ENCODE peak calls at places on chromosomes 12 and 14, in ten cellular contexts. B, H, D, W, M, C, F, Z, E and Q are unnamed samples.

GRCh38 chr14:84208451-84208850 is 1321.5 kb upstream of the FLRT2 start:
- DNase-seq in E (no peak), H (no peak), F (no peak), C (no peak), M (no peak), Z (no peak), W (no peak), D (no peak), B (no peak), Q (no peak)

GRCh38 chr12:114447274-114447716 is 41.4 kb upstream of the TBX5 start:
- DNase-seq in Z (no peak), M (no peak), C (peak; percentile 46), W (no peak), B (no peak), F (no peak), E (no peak), H (no peak), D (peak; percentile 58), Q (no peak)

GRCh38 chr12:119772431-119772830 is 104.5 kb downstream of the PRKAB1 start:
- DNase-seq in E (no peak), C (no peak), H (no peak), D (no peak), F (no peak), B (no peak), Z (no peak), M (no peak), W (no peak), Q (peak; percentile 57)

GRCh38 chr12:47573146-47573659 is 132.6 kb downstream of the RPAP3 start:
- DNase-seq in D (no peak), W (no peak), M (no peak), Z (no peak), H (no peak), E (no peak), F (no peak), B (no peak), C (no peak), Q (no peak)

GRCh38 chr14:37036669-37037341 is 135.6 kb downstream of the SLC25A21 start:
- DNase-seq in F (no peak), H (no peak), Z (no peak), M (no peak), B (peak; percentile 51), W (no peak), E (peak; percentile 57), C (no peak), D (no peak), Q (peak; percentile 55)

GRCh38 chr12:32000373-32001005 is 41.3 kb downstream of the RESF1 start:
- DNase-seq in D (no peak), F (no peak), Z (no peak), B (no peak), E (no peak), H (no peak), M (no peak), C (no peak), W (no peak), Q (no peak)

GRCh38 chr12:99087278-99087677 is 442.2 kb downstream of the APAF1 start:
- DNase-seq in C (no peak), H (no peak), B (no peak), Z (no peak), D (peak; percentile 42), M (no peak), E (no peak), W (no peak), F (no peak), Q (no peak)

GRCh38 chr12:69239922-69240624 is 704 bp downstream of the CPSF6 start:
- DNase-seq in B (peak; percentile 34), H (peak; percentile 73), F (peak; percentile 26), C (peak; percentile 78), Z (no peak), E (peak; percentile 15), M (peak; percentile 39), D (peak; percentile 81), W (peak; percentile 47), Q (peak; percentile 29)

DNA sequence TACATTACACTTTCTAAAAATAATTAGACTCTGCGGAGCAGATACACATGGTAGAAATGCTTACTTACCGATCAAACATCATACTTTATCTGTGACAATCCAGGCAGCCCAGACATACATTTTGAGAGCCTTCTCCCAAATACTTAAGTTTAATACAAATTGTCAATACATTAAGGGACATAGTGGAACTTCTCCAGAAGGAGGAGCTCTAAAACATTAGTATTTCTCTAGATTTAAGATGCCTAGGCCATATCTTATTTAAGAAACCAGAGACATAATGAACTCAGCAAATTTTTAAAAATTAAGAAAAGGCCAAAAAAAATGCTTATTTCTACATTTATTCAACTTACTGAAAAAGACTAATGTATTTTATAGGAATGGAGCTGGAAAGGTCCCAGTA is 16.1 kb downstream of the ACSM4 start:
- DNase-seq in W (no peak), C (no peak), M (no peak), H (no peak), B (no peak), Z (no peak), E (no peak), F (no peak), D (no peak), Q (no peak)
- TF ChIP-seq CTCF in W (no peak), C (no peak), M (no peak), H (no peak), B (no peak), Z (no peak), E (no peak), F (no peak), D (no peak), Q (no peak)

GRCh38 chr12:113358381-113359132 is at the start of gene PLBD2:
- DNase-seq in W (peak; percentile 96), F (peak; percentile 94), H (peak; percentile 97), M (peak; percentile 90), C (peak; percentile 97), D (peak; percentile 98), E (peak; percentile 89), Z (peak; percentile 77), B (peak; percentile 92), Q (peak; percentile 92)

GRCh38 chr12:113361574-113362370 is 3.4 kb downstream of the PLBD2 start:
- DNase-seq in B (peak; percentile 79), Z (no peak), W (no peak), M (no peak), H (no peak), C (no peak), D (no peak), F (no peak), E (peak; percentile 39), Q (no peak)

GRCh38 chr12:113364698-113365097 is 6.3 kb downstream of the PLBD2 start:
- DNase-seq in C (no peak), B (no peak), F (no peak), M (no peak), H (no peak), Z (no peak), E (no peak), W (no peak), D (no peak), Q (no peak)

GRCh38 chr12:113359133-113359938 is 949 bp downstream of the PLBD2 start:
- DNase-seq in F (no peak), M (no peak), C (no peak), B (peak; percentile 69), W (no peak), E (peak; percentile 56), D (no peak), H (peak; percentile 52), Z (no peak), Q (no peak)

GRCh38 chr12:113359939-113360748 is 1.8 kb downstream of the PLBD2 start:
- DNase-seq in W (no peak), B (peak; percentile 21), D (no peak), F (no peak), M (no peak), E (peak; percentile 3), C (no peak), Z (no peak), H (no peak), Q (no peak)
- TF ChIP-seq CTCF in W (no peak), B (peak; percentile 14), D (peak; percentile 35), F (no peak), M (no peak), E (peak; percentile 24), C (no peak), Z (peak; percentile 14), H (no peak), Q (peak; percentile 22)

GRCh38 chr12:2011641-2012607 is 7.7 kb upstream of the DCP1B start:
- DNase-seq in B (no peak), W (no peak), E (no peak), D (peak; percentile 34), Z (no peak), H (no peak), M (no peak), F (no peak), C (no peak), Q (no peak)

GRCh38 chr12:2008677-2009076 is 4.4 kb upstream of the DCP1B start:
- DNase-seq in D (no peak), B (no peak), W (no peak), H (no peak), C (no peak), Z (no peak), M (no peak), E (peak; percentile 45), F (no peak), Q (peak; percentile 63)

GRCh38 chr12:2013111-2013510 is 8.9 kb upstream of the DCP1B start:
- DNase-seq in E (no peak), C (no peak), H (no peak), D (no peak), W (no peak), F (no peak), M (no peak), Z (no peak), B (no peak), Q (no peak)

GRCh38 chr12:2013527-2014223 is 9.4 kb upstream of the DCP1B start:
- DNase-seq in D (no peak), C (no peak), Z (no peak), E (no peak), F (no peak), W (peak; percentile 29), H (no peak), M (no peak), B (no peak), Q (no peak)

DNA sequence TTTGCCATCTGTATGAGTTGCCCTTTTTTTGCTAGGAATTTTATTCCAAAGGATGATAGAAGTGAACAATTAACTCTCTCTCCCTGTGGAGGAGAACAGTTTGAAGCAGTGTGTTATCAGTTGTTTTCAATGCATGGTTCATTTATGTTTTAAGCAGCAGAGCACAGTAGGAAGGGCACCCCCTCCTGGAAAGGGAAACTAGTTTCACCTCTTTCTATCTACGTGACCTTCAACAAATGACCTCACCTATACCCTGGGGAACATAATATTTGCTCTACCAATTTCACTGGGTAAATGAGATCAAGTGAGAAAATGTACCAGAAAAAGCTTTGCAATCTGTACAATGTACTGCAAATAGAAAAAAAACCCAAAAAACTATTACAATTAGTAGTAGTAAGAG is 5.4 kb upstream of the DCP1B start:
- DNase-seq in D (no peak), Z (no peak), W (no peak), F (no peak), E (no peak), H (no peak), C (no peak), M (no peak), B (no peak), Q (no peak)
- TF ChIP-seq CTCF in D (peak; percentile 37), Z (no peak), W (no peak), F (no peak), E (peak; percentile 5), H (no peak), C (no peak), M (no peak), B (no peak), Q (peak; percentile 21)

GRCh38 chr12:104823985-104824441 is 134.1 kb downstream of the SLC41A2 start:
- DNase-seq in D (no peak), B (no peak), H (no peak), E (no peak), Z (no peak), F (no peak), W (no peak), C (no peak), M (peak; percentile 26), Q (no peak)

GRCh38 chr12:104828015-104828414 is 130.1 kb downstream of the SLC41A2 start:
- DNase-seq in M (no peak), E (no peak), Z (no peak), F (no peak), W (no peak), B (no peak), D (no peak), H (no peak), C (peak; percentile 29), Q (no peak)

GRCh38 chr12:104825408-104825807 is 132.7 kb downstream of the SLC41A2 start:
- DNase-seq in F (no peak), W (no peak), Z (no peak), D (peak; percentile 6), C (no peak), M (peak; percentile 16), B (no peak), E (no peak), H (no peak), Q (no peak)

DNA sequence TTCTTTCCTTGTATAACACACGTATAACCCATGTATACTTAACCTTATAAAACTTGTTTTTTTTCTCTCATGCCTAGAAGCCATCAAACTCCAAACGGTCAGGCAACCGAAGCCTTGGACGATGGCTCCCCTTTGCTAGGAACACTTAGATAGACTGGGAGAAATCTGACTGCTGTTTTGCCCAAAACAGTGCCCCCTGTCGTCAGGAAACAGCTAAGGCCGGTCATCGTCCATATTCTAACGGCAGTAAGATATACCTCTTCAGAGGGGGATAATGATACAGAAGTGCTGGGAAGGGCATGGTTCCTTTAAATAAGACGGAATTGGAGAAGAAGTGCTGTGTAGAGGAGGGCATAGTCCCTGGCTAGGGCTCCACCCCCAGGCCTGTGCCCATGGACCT is 130.5 kb downstream of the SLC41A2 start:
- DNase-seq in C (no peak), B (no peak), F (no peak), M (no peak), H (no peak), D (peak; percentile 29), Z (no peak), W (no peak), E (no peak), Q (no peak)
- TF ChIP-seq CTCF in C (no peak), B (peak; percentile 41), F (peak; percentile 15), M (no peak), H (no peak), D (peak; percentile 63), Z (peak; percentile 11), W (no peak), E (peak; percentile 38), Q (peak; percentile 41)